ENCODE peak calls at places on chromosomes 3 and 15, in seven cellular contexts. One of them, this sample, is unnamed.

GRCh38 chr15:60179786-60180391 is 175.8 kb downstream of the FOXB1 start:
- DNase-seq in GM12878: peak
- DNase-seq in HepG2: peak
- DNase-seq in HCT116: peak
- DNase-seq in K562: peak
- DNase-seq in SK-N-SH: peak
- DNase-seq in H1: no peak
- DNase-seq in this sample: peak

GRCh38 chr3:170585008-170585936 is 603 bp downstream of the SLC7A14 start:
- DNase-seq in GM12878: no peak
- DNase-seq in HepG2: no peak
- DNase-seq in HCT116: no peak
- DNase-seq in K562: no peak
- DNase-seq in SK-N-SH: peak
- DNase-seq in H1: peak
- DNase-seq in this sample: peak

GRCh38 chr15:97998307-97999071 is 38.0 kb downstream of the ARRDC4 start:
- DNase-seq in GM12878: no peak
- DNase-seq in HepG2: no peak
- DNase-seq in HCT116: no peak
- DNase-seq in K562: no peak
- DNase-seq in SK-N-SH: no peak
- DNase-seq in H1: no peak
- DNase-seq in this sample: no peak

GRCh38 chr15:58805095-58805494 is 34.0 kb downstream of the MINDY2 start:
- DNase-seq in GM12878: no peak
- DNase-seq in HepG2: no peak
- DNase-seq in HCT116: no peak
- DNase-seq in K562: no peak
- DNase-seq in SK-N-SH: no peak
- DNase-seq in H1: no peak
- DNase-seq in this sample: no peak

GRCh38 chr3:138051946-138052802 is 42.2 kb downstream of the CLDN18 start:
- DNase-seq in GM12878: no peak
- DNase-seq in HepG2: peak
- DNase-seq in HCT116: peak
- DNase-seq in K562: peak
- DNase-seq in SK-N-SH: peak
- DNase-seq in H1: no peak
- DNase-seq in this sample: no peak

GRCh38 chr15:29672923-29673809 is 149.1 kb downstream of the TJP1 start:
- DNase-seq in GM12878: no peak
- DNase-seq in HepG2: no peak
- DNase-seq in HCT116: no peak
- DNase-seq in K562: no peak
- DNase-seq in SK-N-SH: no peak
- DNase-seq in H1: peak
- DNase-seq in this sample: no peak

GRCh38 chr3:188807002-188807401 is 364.8 kb upstream of the TPRG1 start:
- DNase-seq in GM12878: no peak
- DNase-seq in HepG2: no peak
- DNase-seq in HCT116: peak
- DNase-seq in K562: no peak
- DNase-seq in SK-N-SH: no peak
- DNase-seq in H1: no peak
- DNase-seq in this sample: no peak

GRCh38 chr3:111076732-111077131 is 5.1 kb downstream of the NECTIN3 start:
- DNase-seq in GM12878: no peak
- DNase-seq in HepG2: no peak
- DNase-seq in HCT116: no peak
- DNase-seq in K562: no peak
- DNase-seq in SK-N-SH: no peak
- DNase-seq in H1: no peak
- DNase-seq in this sample: no peak

GRCh38 chr15:38818156-38818745 is 253.6 kb upstream of the RASGRP1 start:
- DNase-seq in GM12878: no peak
- DNase-seq in HepG2: no peak
- DNase-seq in HCT116: no peak
- DNase-seq in K562: peak
- DNase-seq in SK-N-SH: peak
- DNase-seq in H1: no peak
- DNase-seq in this sample: no peak

GRCh38 chr3:150687613-150688012 is 16.1 kb downstream of the ERICH6 start:
- DNase-seq in GM12878: no peak
- DNase-seq in HepG2: no peak
- DNase-seq in HCT116: no peak
- DNase-seq in K562: peak
- DNase-seq in SK-N-SH: no peak
- DNase-seq in H1: no peak
- DNase-seq in this sample: no peak

DNA sequence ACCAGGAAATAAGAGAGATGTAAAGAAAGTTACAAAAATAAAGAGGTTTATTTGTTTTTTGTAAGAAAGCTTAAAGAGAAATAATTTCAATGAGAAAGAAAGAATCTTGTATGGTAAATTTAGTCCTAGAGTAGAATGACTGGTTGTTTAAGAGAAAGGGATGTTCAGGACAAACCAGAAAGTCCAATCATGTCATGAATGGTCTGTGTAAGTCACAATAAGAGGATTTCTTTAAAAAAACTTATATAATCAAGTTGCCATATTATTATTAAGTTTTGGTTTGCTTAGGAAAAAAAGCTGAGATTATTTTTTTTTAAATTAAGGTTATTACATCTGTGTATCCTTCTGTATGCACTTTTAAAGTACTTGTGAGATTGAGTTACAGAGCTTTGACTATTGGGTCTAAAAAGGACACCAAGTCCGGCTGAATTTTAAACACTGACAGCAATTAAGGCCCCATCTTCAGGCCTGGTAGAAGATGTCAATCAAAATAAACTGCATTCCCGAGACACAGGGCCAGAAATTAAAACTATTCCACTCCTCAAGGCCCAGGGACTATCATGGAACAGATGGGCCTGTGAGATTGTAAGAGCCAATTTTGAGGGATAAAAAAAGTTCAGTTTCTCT is 12.2 kb downstream of the ERICH6 start:
- DNase-seq in GM12878: no peak
- DNase-seq in HepG2: no peak
- DNase-seq in HCT116: peak
- DNase-seq in K562: no peak
- DNase-seq in SK-N-SH: no peak
- DNase-seq in H1: no peak
- DNase-seq in this sample: no peak
- TF ChIP-seq YY1 in GM12878: no peak
- TF ChIP-seq YY1 in HepG2: no peak
- TF ChIP-seq YY1 in HCT116: no peak
- TF ChIP-seq YY1 in K562: no peak
- TF ChIP-seq YY1 in SK-N-SH: no peak
- TF ChIP-seq YY1 in H1: no peak
- TF ChIP-seq YY1 in this sample: no peak

GRCh38 chr3:11556851-11557644 is 86.7 kb downstream of the VGLL4 start:
- DNase-seq in GM12878: no peak
- DNase-seq in HepG2: no peak
- DNase-seq in HCT116: no peak
- DNase-seq in K562: no peak
- DNase-seq in SK-N-SH: no peak
- DNase-seq in H1: no peak
- DNase-seq in this sample: no peak

GRCh38 chr3:11559816-11560633 is 83.7 kb downstream of the VGLL4 start:
- DNase-seq in GM12878: no peak
- DNase-seq in HepG2: no peak
- DNase-seq in HCT116: no peak
- DNase-seq in K562: no peak
- DNase-seq in SK-N-SH: no peak
- DNase-seq in H1: no peak
- DNase-seq in this sample: no peak

GRCh38 chr3:11558002-11558401 is 85.7 kb downstream of the VGLL4 start:
- DNase-seq in GM12878: no peak
- DNase-seq in HepG2: no peak
- DNase-seq in HCT116: no peak
- DNase-seq in K562: no peak
- DNase-seq in SK-N-SH: no peak
- DNase-seq in H1: no peak
- DNase-seq in this sample: no peak

GRCh38 chr3:11558918-11559815 is 84.5 kb downstream of the VGLL4 start:
- DNase-seq in GM12878: no peak
- DNase-seq in HepG2: peak
- DNase-seq in HCT116: no peak
- DNase-seq in K562: no peak
- DNase-seq in SK-N-SH: no peak
- DNase-seq in H1: no peak
- DNase-seq in this sample: no peak

GRCh38 chr3:11558461-11558903 is 85.2 kb downstream of the VGLL4 start:
- DNase-seq in GM12878: no peak
- DNase-seq in HepG2: no peak
- DNase-seq in HCT116: no peak
- DNase-seq in K562: no peak
- DNase-seq in SK-N-SH: no peak
- DNase-seq in H1: no peak
- DNase-seq in this sample: no peak
- TF ChIP-seq YY1 in GM12878: no peak
- TF ChIP-seq YY1 in HepG2: no peak
- TF ChIP-seq YY1 in HCT116: no peak
- TF ChIP-seq YY1 in K562: no peak
- TF ChIP-seq YY1 in SK-N-SH: no peak
- TF ChIP-seq YY1 in H1: no peak
- TF ChIP-seq YY1 in this sample: no peak

DNA sequence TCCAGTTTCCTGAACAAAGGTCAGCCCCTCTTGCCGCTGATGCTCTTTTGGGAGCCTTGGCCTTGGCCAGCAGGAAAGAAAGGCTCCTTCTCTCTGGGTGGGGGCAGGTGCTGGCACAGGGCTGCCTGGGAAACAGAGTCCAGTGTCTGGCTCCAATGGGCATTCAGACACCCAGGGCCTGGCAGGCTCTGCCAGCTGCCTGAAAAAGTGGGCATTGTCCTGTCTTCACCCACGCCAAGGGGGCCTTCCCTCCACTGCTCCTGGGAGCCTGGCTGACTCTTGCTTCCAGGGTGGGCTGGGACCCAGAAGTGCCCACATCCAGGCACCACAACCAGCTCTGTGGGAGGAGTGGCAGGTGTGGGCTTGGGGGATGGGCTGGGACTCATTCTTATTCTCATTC is 62.7 kb downstream of the RHCG start:
- DNase-seq in GM12878: no peak
- DNase-seq in HepG2: no peak
- DNase-seq in HCT116: no peak
- DNase-seq in K562: no peak
- DNase-seq in SK-N-SH: no peak
- DNase-seq in H1: peak
- DNase-seq in this sample: no peak
- TF ChIP-seq YY1 in GM12878: no peak
- TF ChIP-seq YY1 in HepG2: no peak
- TF ChIP-seq YY1 in HCT116: no peak
- TF ChIP-seq YY1 in K562: no peak
- TF ChIP-seq YY1 in SK-N-SH: no peak
- TF ChIP-seq YY1 in H1: no peak
- TF ChIP-seq YY1 in this sample: no peak

DNA sequence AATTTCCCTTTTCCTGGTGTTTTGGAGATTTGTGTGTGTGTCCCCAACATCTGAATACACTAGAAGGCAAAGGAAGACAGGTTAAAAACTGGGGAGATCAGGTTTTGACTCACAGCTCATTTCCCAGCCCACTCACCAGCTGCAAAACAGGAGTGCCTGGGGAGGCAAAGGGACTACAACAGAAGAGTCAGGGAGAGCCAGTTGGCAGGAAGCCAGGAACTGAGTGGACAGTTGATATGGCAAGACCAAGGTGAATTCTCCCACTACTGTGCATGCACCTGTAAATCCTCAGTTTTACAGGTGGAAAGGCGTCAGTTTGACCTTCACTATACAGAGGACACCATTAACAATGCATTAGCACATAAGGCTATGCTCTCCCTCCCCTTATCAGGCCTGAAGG is 901.5 kb upstream of the SEMA6D start:
- DNase-seq in GM12878: no peak
- DNase-seq in HepG2: no peak
- DNase-seq in HCT116: no peak
- DNase-seq in K562: no peak
- DNase-seq in SK-N-SH: peak
- DNase-seq in H1: no peak
- DNase-seq in this sample: no peak
- TF ChIP-seq YY1 in GM12878: no peak
- TF ChIP-seq YY1 in HepG2: no peak
- TF ChIP-seq YY1 in HCT116: no peak
- TF ChIP-seq YY1 in K562: no peak
- TF ChIP-seq YY1 in SK-N-SH: no peak
- TF ChIP-seq YY1 in H1: no peak
- TF ChIP-seq YY1 in this sample: no peak

GRCh38 chr3:71497367-71497925 is 86.1 kb downstream of the FOXP1 start:
- DNase-seq in GM12878: no peak
- DNase-seq in HepG2: peak
- DNase-seq in HCT116: no peak
- DNase-seq in K562: no peak
- DNase-seq in SK-N-SH: no peak
- DNase-seq in H1: no peak
- DNase-seq in this sample: peak

GRCh38 chr3:71498053-71498452 is 85.5 kb downstream of the FOXP1 start:
- DNase-seq in GM12878: no peak
- DNase-seq in HepG2: no peak
- DNase-seq in HCT116: no peak
- DNase-seq in K562: no peak
- DNase-seq in SK-N-SH: no peak
- DNase-seq in H1: no peak
- DNase-seq in this sample: no peak

GRCh38 chr3:71493372-71493771 is 90.2 kb downstream of the FOXP1 start:
- DNase-seq in GM12878: no peak
- DNase-seq in HepG2: no peak
- DNase-seq in HCT116: no peak
- DNase-seq in K562: no peak
- DNase-seq in SK-N-SH: no peak
- DNase-seq in H1: no peak
- DNase-seq in this sample: no peak

GRCh38 chr3:71498543-71498942 is 85.0 kb downstream of the FOXP1 start:
- DNase-seq in GM12878: no peak
- DNase-seq in HepG2: no peak
- DNase-seq in HCT116: no peak
- DNase-seq in K562: no peak
- DNase-seq in SK-N-SH: no peak
- DNase-seq in H1: no peak
- DNase-seq in this sample: no peak

DNA sequence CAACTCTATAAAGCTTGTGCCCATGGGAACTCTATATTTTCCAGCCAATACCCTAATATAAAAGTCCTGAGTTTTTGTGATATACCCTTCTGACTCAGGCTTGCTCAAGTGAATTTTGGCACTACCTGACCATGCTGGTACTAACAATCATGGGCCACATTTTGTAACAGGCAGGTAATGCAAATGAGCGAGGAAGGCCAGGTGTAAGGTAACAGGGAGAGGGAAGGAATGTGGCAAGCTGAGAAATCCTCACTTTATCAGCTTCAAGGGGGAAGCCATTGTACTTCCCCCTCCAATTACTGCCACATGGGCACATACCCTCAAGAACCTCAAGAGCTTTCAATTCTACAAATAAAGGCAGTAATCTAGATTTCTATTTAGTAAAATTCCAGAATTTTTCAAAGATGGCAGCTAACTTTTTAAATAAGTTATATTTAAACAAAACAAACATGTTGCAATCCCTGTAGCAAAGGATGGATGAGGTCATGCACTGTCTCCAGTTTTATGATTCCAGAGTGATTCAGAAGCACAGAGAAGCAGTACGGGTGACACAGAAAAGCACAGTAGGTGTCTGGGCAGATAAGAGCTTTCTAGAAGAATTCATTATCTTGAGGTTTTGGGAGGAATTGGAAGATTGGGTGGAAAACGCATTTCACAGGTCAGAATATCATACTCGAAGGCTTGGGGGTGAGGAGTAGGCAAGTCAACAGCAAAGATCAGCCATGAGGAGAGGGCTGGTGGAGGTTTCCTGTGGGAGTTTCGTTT is 87.6 kb downstream of the FOXP1 start:
- DNase-seq in GM12878: no peak
- DNase-seq in HepG2: peak
- DNase-seq in HCT116: no peak
- DNase-seq in K562: peak
- DNase-seq in SK-N-SH: no peak
- DNase-seq in H1: no peak
- DNase-seq in this sample: no peak
- TF ChIP-seq YY1 in GM12878: no peak
- TF ChIP-seq YY1 in HepG2: no peak
- TF ChIP-seq YY1 in HCT116: no peak
- TF ChIP-seq YY1 in K562: no peak
- TF ChIP-seq YY1 in SK-N-SH: no peak
- TF ChIP-seq YY1 in H1: peak
- TF ChIP-seq YY1 in this sample: no peak